ENCODE peak calls at places on chromosome 1, in six cellular contexts. One of them, this sample, is unnamed.

GRCh38 chr1:156860639-156861423 is at the start of gene NTRK1:
- DNase-seq in CD8-positive, alpha-beta T cell: no peak
- DNase-seq in IMR-90: no peak
- DNase-seq in ascending aorta: no peak
- DNase-seq in lower lobe of right lung: no peak
- DNase-seq in endodermal cell: peak; percentile 81
- DNase-seq in this sample: no peak

GRCh38 chr1:151158311-151158710 is 1.9 kb downstream of the TNFAIP8L2 start:
- DNase-seq in lower lobe of right lung: no peak
- DNase-seq in ascending aorta: no peak
- DNase-seq in endodermal cell: no peak
- DNase-seq in CD8-positive, alpha-beta T cell: no peak
- DNase-seq in IMR-90: no peak
- DNase-seq in this sample: no peak

GRCh38 chr1:39105061-39105840 is 79.1 kb downstream of the NDUFS5 start:
- DNase-seq in IMR-90: peak; percentile 59
- DNase-seq in CD8-positive, alpha-beta T cell: peak; percentile 27
- DNase-seq in lower lobe of right lung: peak; percentile 84
- DNase-seq in endodermal cell: peak; percentile 85
- DNase-seq in ascending aorta: no peak
- DNase-seq in this sample: no peak

GRCh38 chr1:229087906-229088305 is 183.0 kb upstream of the RAB4A start:
- DNase-seq in CD8-positive, alpha-beta T cell: no peak
- DNase-seq in lower lobe of right lung: no peak
- DNase-seq in IMR-90: no peak
- DNase-seq in endodermal cell: peak; percentile 45
- DNase-seq in ascending aorta: no peak
- DNase-seq in this sample: no peak

GRCh38 chr1:212606734-212607205 is 1.8 kb upstream of the ATF3 start:
- DNase-seq in IMR-90: no peak
- DNase-seq in CD8-positive, alpha-beta T cell: no peak
- DNase-seq in lower lobe of right lung: peak; percentile 91
- DNase-seq in endodermal cell: peak; percentile 70
- DNase-seq in ascending aorta: no peak
- DNase-seq in this sample: no peak

GRCh38 chr1:79859212-79859948 is 852.9 kb upstream of the ADGRL4 start:
- DNase-seq in CD8-positive, alpha-beta T cell: no peak
- DNase-seq in lower lobe of right lung: no peak
- DNase-seq in endodermal cell: no peak
- DNase-seq in ascending aorta: no peak
- DNase-seq in IMR-90: peak; percentile 76
- DNase-seq in this sample: peak; percentile 16

GRCh38 chr1:11648039-11648438 is 6.2 kb downstream of the FBXO2 start:
- DNase-seq in endodermal cell: no peak
- DNase-seq in CD8-positive, alpha-beta T cell: no peak
- DNase-seq in lower lobe of right lung: no peak
- DNase-seq in ascending aorta: no peak
- DNase-seq in IMR-90: no peak
- DNase-seq in this sample: no peak

GRCh38 chr1:35622510-35623171 is 18.7 kb downstream of the PSMB2 start:
- DNase-seq in ascending aorta: no peak
- DNase-seq in CD8-positive, alpha-beta T cell: no peak
- DNase-seq in lower lobe of right lung: no peak
- DNase-seq in IMR-90: no peak
- DNase-seq in endodermal cell: peak; percentile 72
- DNase-seq in this sample: no peak

GRCh38 chr1:42756956-42757891 is 9.6 kb downstream of the P3H1 start:
- DNase-seq in lower lobe of right lung: no peak
- DNase-seq in IMR-90: peak; percentile 72
- DNase-seq in CD8-positive, alpha-beta T cell: no peak
- DNase-seq in ascending aorta: no peak
- DNase-seq in endodermal cell: peak; percentile 75
- DNase-seq in this sample: no peak

GRCh38 chr1:207803678-207804077 is 51.8 kb downstream of the CD46 start:
- DNase-seq in endodermal cell: no peak
- DNase-seq in ascending aorta: no peak
- DNase-seq in CD8-positive, alpha-beta T cell: no peak
- DNase-seq in IMR-90: no peak
- DNase-seq in lower lobe of right lung: no peak
- DNase-seq in this sample: no peak

GRCh38 chr1:112704908-112705627 is 1.9 kb downstream of the RHOC start:
- DNase-seq in IMR-90: peak; percentile 96
- DNase-seq in CD8-positive, alpha-beta T cell: no peak
- DNase-seq in endodermal cell: peak; percentile 97
- DNase-seq in lower lobe of right lung: peak; percentile 81
- DNase-seq in ascending aorta: peak; percentile 86
- DNase-seq in this sample: peak; percentile 88

GRCh38 chr1:207670997-207671396 is 26.1 kb downstream of the CR1L start:
- DNase-seq in CD8-positive, alpha-beta T cell: no peak
- DNase-seq in IMR-90: no peak
- DNase-seq in endodermal cell: no peak
- DNase-seq in ascending aorta: no peak
- DNase-seq in lower lobe of right lung: no peak
- DNase-seq in this sample: no peak

GRCh38 chr1:199279872-199280649 is 641.2 kb downstream of the PTPRC start:
- DNase-seq in CD8-positive, alpha-beta T cell: no peak
- DNase-seq in ascending aorta: no peak
- DNase-seq in endodermal cell: no peak
- DNase-seq in IMR-90: peak; percentile 51
- DNase-seq in lower lobe of right lung: no peak
- DNase-seq in this sample: no peak

GRCh38 chr1:85623061-85623471 is 42.5 kb downstream of the CCN1 start:
- DNase-seq in CD8-positive, alpha-beta T cell: no peak
- DNase-seq in IMR-90: peak; percentile 98
- DNase-seq in lower lobe of right lung: no peak
- DNase-seq in endodermal cell: no peak
- DNase-seq in ascending aorta: no peak
- DNase-seq in this sample: peak; percentile 55

GRCh38 chr1:203048555-203049051 is 22.3 kb downstream of the PPFIA4 start:
- DNase-seq in ascending aorta: no peak
- DNase-seq in lower lobe of right lung: no peak
- DNase-seq in IMR-90: no peak
- DNase-seq in endodermal cell: peak; percentile 92
- DNase-seq in CD8-positive, alpha-beta T cell: no peak
- DNase-seq in this sample: no peak

DNA sequence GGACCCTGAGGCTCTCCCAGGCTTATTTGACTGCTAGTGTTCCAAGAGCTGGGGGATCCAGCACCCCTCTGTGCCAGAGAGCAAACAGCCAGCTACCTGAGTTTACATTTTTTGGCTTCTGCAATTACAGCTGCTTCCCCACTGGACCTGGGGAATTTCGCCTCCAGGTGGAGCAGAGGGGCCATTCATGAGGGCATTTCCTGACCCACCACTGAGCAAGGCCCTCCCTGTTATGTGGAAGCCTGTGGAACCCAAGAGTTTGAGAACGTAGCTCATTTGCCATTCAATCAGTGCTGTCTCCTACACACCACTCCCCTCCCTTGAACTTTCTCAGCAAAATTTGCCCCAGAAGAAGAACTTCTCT is 42.7 kb upstream of the TMEM51 start:
- DNase-seq in CD8-positive, alpha-beta T cell: no peak
- DNase-seq in lower lobe of right lung: no peak
- DNase-seq in ascending aorta: no peak
- DNase-seq in endodermal cell: peak; percentile 83
- DNase-seq in IMR-90: no peak
- DNase-seq in this sample: no peak
- TF ChIP-seq CTCF in CD8-positive, alpha-beta T cell: no peak
- TF ChIP-seq CTCF in lower lobe of right lung: no peak
- TF ChIP-seq CTCF in ascending aorta: no peak
- TF ChIP-seq CTCF in endodermal cell: peak; percentile 75
- TF ChIP-seq CTCF in IMR-90: no peak
- TF ChIP-seq CTCF in this sample: no peak

GRCh38 chr1:160644399-160644798 is 2.4 kb downstream of the SLAMF1 start:
- DNase-seq in lower lobe of right lung: no peak
- DNase-seq in endodermal cell: no peak
- DNase-seq in ascending aorta: no peak
- DNase-seq in CD8-positive, alpha-beta T cell: no peak
- DNase-seq in IMR-90: no peak
- DNase-seq in this sample: no peak
- H3K4me3 ChIP-seq in lower lobe of right lung: peak overlapping the region; percentile 34
- H3K4me3 ChIP-seq in endodermal cell: no peak overlapping the region
- H3K4me3 ChIP-seq in ascending aorta: no peak overlapping the region
- H3K4me3 ChIP-seq in CD8-positive, alpha-beta T cell: peak overlapping the region; percentile 51
- H3K4me3 ChIP-seq in IMR-90: no peak overlapping the region
- H3K4me3 ChIP-seq in this sample: no peak overlapping the region

DNA sequence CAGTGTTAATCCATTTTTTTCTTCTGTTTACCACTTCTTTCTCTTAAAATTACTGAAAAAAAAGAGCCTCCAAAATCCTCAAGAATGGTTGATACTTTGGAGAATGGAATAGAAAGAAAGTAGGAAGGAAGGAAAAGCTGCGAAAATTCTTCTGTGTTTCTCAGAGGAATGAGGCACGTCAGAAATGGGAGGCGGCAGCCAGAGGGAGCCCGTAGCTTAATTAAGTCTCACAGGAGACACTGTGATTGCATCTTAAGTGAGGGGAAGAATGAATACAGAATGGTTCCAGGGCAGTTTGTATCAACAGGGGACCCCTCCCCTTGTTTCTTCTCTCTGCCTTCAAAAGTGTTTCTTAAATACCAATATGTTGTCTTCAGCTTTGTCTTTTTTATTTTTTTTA is 1099.5 kb downstream of the PLA2G4A start:
- DNase-seq in ascending aorta: no peak
- DNase-seq in CD8-positive, alpha-beta T cell: no peak
- DNase-seq in lower lobe of right lung: no peak
- DNase-seq in IMR-90: peak; percentile 36
- DNase-seq in endodermal cell: peak; percentile 77
- DNase-seq in this sample: no peak
- TF ChIP-seq CTCF in ascending aorta: no peak
- TF ChIP-seq CTCF in CD8-positive, alpha-beta T cell: no peak
- TF ChIP-seq CTCF in lower lobe of right lung: no peak
- TF ChIP-seq CTCF in IMR-90: peak; percentile 64
- TF ChIP-seq CTCF in endodermal cell: peak; percentile 78
- TF ChIP-seq CTCF in this sample: peak; percentile 35

DNA sequence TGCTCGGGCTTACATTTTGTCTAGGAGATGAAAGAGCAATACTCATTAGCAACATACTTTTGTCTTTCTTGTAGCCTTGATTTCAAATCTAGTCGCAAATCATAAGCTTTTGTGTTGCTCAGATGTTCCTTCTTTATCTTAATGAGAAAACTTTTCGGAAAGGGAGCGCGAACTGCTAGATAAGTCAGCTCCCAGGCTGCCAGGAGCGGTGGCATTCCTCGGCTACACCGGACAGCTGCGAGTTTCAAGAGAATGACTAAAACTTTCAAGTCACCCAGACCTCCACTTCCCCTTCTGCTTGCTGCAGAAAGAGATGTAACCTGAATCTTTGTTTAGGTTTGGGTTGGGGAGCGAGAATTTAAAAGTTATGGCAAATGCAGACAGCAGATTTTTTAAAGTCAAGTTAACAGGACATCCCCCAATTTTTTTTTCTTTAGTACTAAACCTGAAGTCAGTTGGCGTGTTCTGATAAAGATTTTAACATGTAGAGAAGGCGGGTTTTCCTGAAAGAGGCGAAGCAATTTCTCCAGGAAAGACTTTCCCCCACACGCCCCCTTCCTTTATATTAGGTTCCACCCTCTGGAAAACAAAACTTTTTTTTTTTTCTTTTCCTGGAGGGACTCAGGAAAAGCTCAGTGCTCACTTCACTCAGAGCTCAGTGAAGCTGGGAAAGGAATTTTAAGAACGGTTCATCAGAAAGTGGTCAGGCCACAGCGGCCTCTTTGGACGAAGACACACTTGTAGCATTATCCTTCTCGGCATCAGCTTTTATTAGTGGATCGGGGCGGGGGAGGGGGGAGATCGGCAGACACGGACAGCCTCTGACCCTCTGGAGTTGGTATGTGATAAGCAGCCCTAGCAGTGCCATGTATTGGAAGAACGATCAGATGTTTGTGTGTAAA is at the start of gene LHX8:
- DNase-seq in IMR-90: no peak
- DNase-seq in lower lobe of right lung: no peak
- DNase-seq in ascending aorta: no peak
- DNase-seq in CD8-positive, alpha-beta T cell: no peak
- DNase-seq in endodermal cell: peak; percentile 81
- DNase-seq in this sample: no peak
- H3K4me3 ChIP-seq in IMR-90: no peak within 1 kb of the TSS
- H3K4me3 ChIP-seq in lower lobe of right lung: peak within 1 kb of the TSS; percentile 43
- H3K4me3 ChIP-seq in ascending aorta: peak within 1 kb of the TSS; percentile 42
- H3K4me3 ChIP-seq in CD8-positive, alpha-beta T cell: no peak within 1 kb of the TSS
- H3K4me3 ChIP-seq in endodermal cell: peak within 1 kb of the TSS; percentile 76
- H3K4me3 ChIP-seq in this sample: no peak within 1 kb of the TSS

GRCh38 chr1:71311396-71311795 is 230.6 kb upstream of the ZRANB2 start:
- DNase-seq in endodermal cell: no peak
- DNase-seq in lower lobe of right lung: no peak
- DNase-seq in CD8-positive, alpha-beta T cell: no peak
- DNase-seq in IMR-90: no peak
- DNase-seq in ascending aorta: no peak
- DNase-seq in this sample: peak; percentile 5
- TF ChIP-seq CTCF in endodermal cell: no peak
- TF ChIP-seq CTCF in lower lobe of right lung: no peak
- TF ChIP-seq CTCF in CD8-positive, alpha-beta T cell: no peak
- TF ChIP-seq CTCF in IMR-90: no peak
- TF ChIP-seq CTCF in ascending aorta: no peak
- TF ChIP-seq CTCF in this sample: no peak

DNA sequence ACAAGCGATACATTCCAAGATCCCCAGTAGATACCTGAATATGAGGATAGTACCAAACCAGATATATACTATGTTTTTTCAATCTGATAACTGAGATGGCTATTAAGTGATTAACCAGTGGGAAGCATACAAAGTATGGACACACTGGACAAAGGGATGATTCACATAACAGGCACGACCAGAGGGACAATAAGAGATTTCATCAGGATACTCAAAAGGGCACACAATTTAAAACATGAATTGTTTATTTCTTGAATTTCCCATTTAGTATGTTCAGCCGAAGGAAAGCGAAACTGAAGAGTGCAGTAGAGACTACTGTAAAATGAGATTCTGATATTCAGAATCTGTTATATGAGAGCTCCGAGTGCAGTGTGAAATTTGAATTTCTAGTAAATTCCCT is 10.6 kb downstream of the ZZZ3 start:
- DNase-seq in IMR-90: peak; percentile 53
- DNase-seq in CD8-positive, alpha-beta T cell: no peak
- DNase-seq in lower lobe of right lung: no peak
- DNase-seq in endodermal cell: no peak
- DNase-seq in ascending aorta: no peak
- DNase-seq in this sample: peak; percentile 16
- H3K4me3 ChIP-seq in IMR-90: no peak overlapping the region
- H3K4me3 ChIP-seq in CD8-positive, alpha-beta T cell: no peak overlapping the region
- H3K4me3 ChIP-seq in lower lobe of right lung: no peak overlapping the region
- H3K4me3 ChIP-seq in endodermal cell: no peak overlapping the region
- H3K4me3 ChIP-seq in ascending aorta: no peak overlapping the region
- H3K4me3 ChIP-seq in this sample: peak overlapping the region; percentile 11

GRCh38 chr1:6268431-6268830 is 7.5 kb upstream of the GPR153 start:
- DNase-seq in endodermal cell: peak; percentile 72
- DNase-seq in ascending aorta: no peak
- DNase-seq in CD8-positive, alpha-beta T cell: no peak
- DNase-seq in IMR-90: no peak
- DNase-seq in lower lobe of right lung: no peak
- DNase-seq in this sample: no peak
- TF ChIP-seq CTCF in endodermal cell: peak; percentile 56
- TF ChIP-seq CTCF in ascending aorta: no peak
- TF ChIP-seq CTCF in CD8-positive, alpha-beta T cell: no peak
- TF ChIP-seq CTCF in IMR-90: no peak
- TF ChIP-seq CTCF in lower lobe of right lung: no peak
- TF ChIP-seq CTCF in this sample: no peak

GRCh38 chr1:200363200-200363933 is 46.5 kb downstream of the ZNF281 start:
- DNase-seq in IMR-90: no peak
- DNase-seq in endodermal cell: peak; percentile 57
- DNase-seq in lower lobe of right lung: no peak
- DNase-seq in ascending aorta: no peak
- DNase-seq in CD8-positive, alpha-beta T cell: no peak
- DNase-seq in this sample: no peak
- H3K4me3 ChIP-seq in IMR-90: no peak overlapping the region
- H3K4me3 ChIP-seq in endodermal cell: no peak overlapping the region
- H3K4me3 ChIP-seq in lower lobe of right lung: no peak overlapping the region
- H3K4me3 ChIP-seq in ascending aorta: no peak overlapping the region
- H3K4me3 ChIP-seq in CD8-positive, alpha-beta T cell: no peak overlapping the region
- H3K4me3 ChIP-seq in this sample: no peak overlapping the region

GRCh38 chr1:234980657-234981396 is 147.8 kb downstream of the TOMM20 start:
- DNase-seq in lower lobe of right lung: peak; percentile 86
- DNase-seq in endodermal cell: peak; percentile 43
- DNase-seq in ascending aorta: peak; percentile 91
- DNase-seq in IMR-90: peak; percentile 97
- DNase-seq in CD8-positive, alpha-beta T cell: no peak
- DNase-seq in this sample: peak; percentile 76
- TF ChIP-seq CTCF in lower lobe of right lung: no peak
- TF ChIP-seq CTCF in endodermal cell: no peak
- TF ChIP-seq CTCF in ascending aorta: no peak
- TF ChIP-seq CTCF in IMR-90: no peak
- TF ChIP-seq CTCF in CD8-positive, alpha-beta T cell: no peak
- TF ChIP-seq CTCF in this sample: no peak

This sample was measured in BJ.